ENCODE peak calls at places on chromosomes 1 and 21, in eight cellular contexts. M, Q, G, X, V, S, Z and T are unnamed samples.

GRCh38 chr1:232952514-232953175 is 2.2 kb downstream of the NTPCR start:
- DNase-seq in M (peak; percentile 24), Q (peak; percentile 67), G (no peak), X (peak; percentile 90), V (peak; percentile 57), S (peak; percentile 31), Z (no peak), T (no peak)

GRCh38 chr21:30561957-30562356 is 843 bp upstream of the KRTAP19-7 start:
- DNase-seq in M (no peak), Q (no peak), G (no peak), X (no peak), V (no peak), S (no peak), Z (no peak), T (no peak)

GRCh38 chr21:36211660-36212512 is 55.3 kb downstream of the DOP1B start:
- DNase-seq in M (no peak), Q (no peak), G (no peak), X (peak; percentile 59), V (no peak), S (peak; percentile 81), Z (no peak), T (no peak)

GRCh38 chr1:33228935-33229487 is 27.3 kb upstream of the ZNF362 start:
- DNase-seq in M (no peak), Q (no peak), G (no peak), X (peak; percentile 89), V (peak; percentile 24), S (peak; percentile 79), Z (peak; percentile 33), T (no peak)

GRCh38 chr1:156009404-156009803 is 11.3 kb downstream of the SSR2 start:
- DNase-seq in M (no peak), Q (no peak), G (no peak), X (no peak), V (no peak), S (no peak), Z (no peak), T (no peak)

GRCh38 chr1:226602186-226603029 is 53.8 kb downstream of the STUM start:
- DNase-seq in M (no peak), Q (peak; percentile 26), G (no peak), X (peak; percentile 59), V (no peak), S (peak; percentile 85), Z (peak; percentile 79), T (no peak)

GRCh38 chr1:42851960-42852607 is 5.7 kb downstream of the ZNF691 start:
- DNase-seq in M (no peak), Q (no peak), G (no peak), X (no peak), V (no peak), S (no peak), Z (no peak), T (no peak)

GRCh38 chr1:35656148-35656862 is 15.0 kb upstream of the PSMB2 start:
- DNase-seq in M (no peak), Q (no peak), G (no peak), X (no peak), V (no peak), S (peak; percentile 61), Z (no peak), T (no peak)

GRCh38 chr21:46441961-46442498 is 16.7 kb upstream of the DIP2A start:
- DNase-seq in M (no peak), Q (no peak), G (no peak), X (no peak), V (no peak), S (no peak), Z (no peak), T (no peak)

GRCh38 chr1:2443285-2444137 is 31.1 kb upstream of the PEX10 start:
- DNase-seq in M (no peak), Q (no peak), G (no peak), X (no peak), V (no peak), S (no peak), Z (no peak), T (no peak)

GRCh38 chr1:59697138-59697811 is 117.5 kb upstream of the HOOK1 start:
- DNase-seq in M (no peak), Q (no peak), G (no peak), X (no peak), V (no peak), S (no peak), Z (no peak), T (no peak)

GRCh38 chr1:59701376-59701775 is 113.4 kb upstream of the HOOK1 start:
- DNase-seq in M (no peak), Q (no peak), G (no peak), X (no peak), V (no peak), S (peak; percentile 68), Z (no peak), T (no peak)

GRCh38 chr1:59699227-59699847 is 115.4 kb upstream of the HOOK1 start:
- DNase-seq in M (no peak), Q (no peak), G (no peak), X (peak; percentile 57), V (peak; percentile 34), S (no peak), Z (no peak), T (peak; percentile 12)

GRCh38 chr1:59696421-59697115 is 118.2 kb upstream of the HOOK1 start:
- DNase-seq in M (no peak), Q (no peak), G (no peak), X (no peak), V (no peak), S (no peak), Z (no peak), T (no peak)

DNA sequence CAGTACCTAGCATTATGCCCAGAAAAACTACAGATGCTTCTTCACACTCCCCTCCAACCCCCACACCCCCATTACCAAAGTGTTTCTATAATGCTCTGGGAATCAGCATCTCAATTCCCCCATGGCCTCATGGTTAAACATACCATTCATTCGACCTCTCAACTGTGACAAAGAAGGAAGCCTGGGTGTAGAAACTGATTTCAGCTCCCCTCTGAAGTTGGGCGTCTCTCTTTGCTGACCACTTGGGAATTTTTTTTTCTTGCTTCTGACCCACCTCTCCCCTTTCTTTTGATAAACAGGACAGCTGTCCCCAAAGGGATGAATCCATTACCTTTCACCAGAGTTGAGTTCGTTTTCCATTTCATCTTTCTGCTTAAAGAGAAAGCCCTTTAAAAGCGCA is 116.4 kb upstream of the HOOK1 start:
- DNase-seq in M (no peak), Q (no peak), G (no peak), X (no peak), V (no peak), S (no peak), Z (no peak), T (no peak)
- H3K4me3 ChIP-seq in M (no peak overlapping the region), Q (no peak overlapping the region), G (no peak overlapping the region), X (no peak overlapping the region), V (no peak overlapping the region), S (no peak overlapping the region), Z (no peak overlapping the region), T (no peak overlapping the region)

GRCh38 chr1:10691740-10692125 is 104.7 kb downstream of the CASZ1 start:
- DNase-seq in M (no peak), Q (peak; percentile 51), G (no peak), X (no peak), V (no peak), S (no peak), Z (no peak), T (no peak)

GRCh38 chr1:10692401-10693021 is 103.9 kb downstream of the CASZ1 start:
- DNase-seq in M (peak; percentile 61), Q (peak; percentile 86), G (no peak), X (peak; percentile 58), V (peak; percentile 78), S (no peak), Z (no peak), T (peak; percentile 30)

GRCh38 chr1:10688409-10688786 is 108.0 kb downstream of the CASZ1 start:
- DNase-seq in M (no peak), Q (no peak), G (no peak), X (no peak), V (no peak), S (no peak), Z (no peak), T (no peak)

GRCh38 chr1:10691075-10691739 is 105.2 kb downstream of the CASZ1 start:
- DNase-seq in M (no peak), Q (no peak), G (no peak), X (no peak), V (no peak), S (no peak), Z (no peak), T (no peak)

GRCh38 chr1:10690484-10690883 is 106.0 kb downstream of the CASZ1 start:
- DNase-seq in M (no peak), Q (no peak), G (no peak), X (no peak), V (no peak), S (no peak), Z (no peak), T (no peak)
- TF ChIP-seq CTCF in M (no peak), Q (no peak), G (no peak), X (no peak), V (no peak), S (no peak), Z (no peak), T (no peak)

DNA sequence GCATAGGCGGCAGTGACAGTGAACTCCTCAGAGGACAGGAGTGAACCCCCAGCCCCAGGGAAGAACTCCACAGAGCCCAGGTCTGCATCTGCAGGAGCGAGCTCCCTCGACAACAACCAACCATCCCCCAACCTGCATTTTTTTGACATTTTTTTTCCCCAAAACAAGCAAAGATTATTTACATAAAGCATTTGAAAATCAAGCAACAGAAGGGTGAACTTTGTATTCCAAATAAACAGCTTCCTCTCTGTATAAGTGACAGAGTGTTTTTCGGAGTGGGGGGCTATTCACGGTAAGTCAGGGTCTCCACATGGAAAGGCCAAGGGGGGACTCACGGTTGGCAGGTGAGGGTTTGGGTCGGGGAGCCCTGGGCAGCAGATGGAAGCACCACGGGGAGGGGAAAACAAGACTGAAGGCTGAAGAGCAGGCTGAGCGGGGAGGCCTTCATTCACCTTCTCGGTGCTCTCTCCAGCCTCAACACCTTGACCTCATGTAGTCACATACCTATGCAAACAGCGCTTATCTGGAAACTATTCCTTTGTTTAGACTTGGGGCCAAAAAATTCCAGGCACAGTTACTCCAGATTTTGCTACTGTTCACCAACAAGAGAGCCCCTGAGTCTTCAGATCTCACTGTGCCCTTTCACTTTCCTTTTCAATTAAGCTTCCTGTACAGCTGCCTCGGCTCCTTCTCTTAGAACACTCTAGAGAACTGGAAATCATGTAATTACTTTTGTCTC is 27.6 kb downstream of the C2CD2 start:
- DNase-seq in M (peak; percentile 35), Q (no peak), G (no peak), X (peak; percentile 36), V (peak; percentile 40), S (no peak), Z (no peak), T (peak; percentile 53)
- H3K4me3 ChIP-seq in M (peak overlapping the region; percentile 35), Q (peak overlapping the region; percentile 29), G (peak overlapping the region; percentile 71), X (peak overlapping the region; percentile 26), V (no peak overlapping the region), S (peak overlapping the region; percentile 26), Z (peak overlapping the region; percentile 17), T (peak overlapping the region; percentile 51)

DNA sequence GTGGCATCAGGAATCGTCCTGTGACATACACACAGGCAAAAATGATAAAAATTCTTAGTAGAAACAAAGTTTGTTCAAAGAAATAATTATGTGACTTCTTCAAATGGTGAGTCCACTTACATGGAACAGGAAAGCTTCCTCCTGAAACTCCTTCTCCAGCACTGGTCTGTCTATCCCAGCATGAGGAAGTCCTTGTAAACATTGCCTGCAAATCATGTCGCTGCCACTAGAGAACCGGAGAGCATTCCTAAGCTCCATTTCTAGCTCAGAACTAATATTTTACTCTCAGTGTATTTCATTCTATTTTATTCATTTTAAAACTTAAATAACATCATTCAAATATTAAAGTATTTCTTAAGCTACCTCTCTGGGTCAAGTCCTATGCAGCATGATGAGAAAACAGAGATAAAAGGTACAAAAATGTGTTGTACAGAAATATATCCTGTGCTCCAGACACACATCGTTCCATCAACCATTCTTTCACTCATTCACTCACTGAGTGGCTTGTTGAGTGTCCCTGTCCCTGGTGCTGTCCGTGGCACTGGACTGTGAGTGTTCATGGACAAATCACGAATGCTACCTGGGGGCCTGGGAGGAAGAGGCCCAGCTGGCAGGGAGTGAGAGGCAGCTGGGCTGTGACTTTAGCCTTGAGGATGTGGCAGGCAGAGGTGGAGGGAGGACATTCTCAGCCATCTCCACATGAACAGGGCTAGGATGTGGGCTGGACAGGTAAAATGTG is 10.0 kb downstream of the CYP4A22 start:
- DNase-seq in M (no peak), Q (no peak), G (no peak), X (no peak), V (no peak), S (no peak), Z (no peak), T (no peak)
- TF ChIP-seq CTCF in M (no peak), Q (no peak), G (no peak), X (no peak), V (no peak), S (no peak), Z (no peak), T (no peak)